ENCODE peak calls at places on chromosome 22, in seven cellular contexts. I, P, U, A, X, E and M are unnamed samples.

GRCh38 chr22:20520093-20520511 is 12.7 kb downstream of the MED15 start:
- DNase-seq in I (no peak), P (peak; percentile 64), U (peak; percentile 76), A (no peak), X (no peak), E (no peak), M (no peak)

GRCh38 chr22:41380993-41381328 is 781 bp upstream of the TEF start:
- DNase-seq in I (peak; percentile 98), P (peak; percentile 88), U (peak; percentile 67), A (no peak), X (no peak), E (peak; percentile 37), M (peak; percentile 94)

GRCh38 chr22:50674606-50675552 is 2.3 kb downstream of the SHANK3 start:
- DNase-seq in I (no peak), P (peak; percentile 26), U (no peak), A (no peak), X (no peak), E (no peak), M (no peak)

GRCh38 chr22:50304528-50305392 is 2.7 kb downstream of the PLXNB2 start:
- DNase-seq in I (peak; percentile 60), P (peak; percentile 62), U (no peak), A (no peak), X (no peak), E (no peak), M (no peak)

GRCh38 chr22:27435839-27436581 is 365.5 kb downstream of the MN1 start:
- DNase-seq in I (peak; percentile 78), P (peak; percentile 84), U (peak; percentile 34), A (peak; percentile 74), X (no peak), E (no peak), M (no peak)

GRCh38 chr22:38760477-38761201 is 4.8 kb upstream of the SUN2 start:
- DNase-seq in I (peak; percentile 15), P (peak; percentile 12), U (peak; percentile 47), A (no peak), X (no peak), E (no peak), M (no peak)

GRCh38 chr22:27851974-27852713 is 50.6 kb upstream of the MN1 start:
- DNase-seq in I (no peak), P (no peak), U (no peak), A (no peak), X (no peak), E (no peak), M (no peak)

GRCh38 chr22:41777749-41778395 is 22.6 kb upstream of the CCDC134 start:
- DNase-seq in I (no peak), P (no peak), U (no peak), A (no peak), X (no peak), E (no peak), M (no peak)

GRCh38 chr22:17672417-17672991 is 33.9 kb downstream of the BCL2L13 start:
- DNase-seq in I (peak; percentile 16), P (peak; percentile 81), U (no peak), A (no peak), X (no peak), E (no peak), M (no peak)

GRCh38 chr22:20324139-20324516 is 4.3 kb upstream of the DGCR6L start:
- DNase-seq in I (no peak), P (no peak), U (no peak), A (no peak), X (no peak), E (no peak), M (no peak)

GRCh38 chr22:38125038-38125610 is 14.6 kb upstream of the BAIAP2L2 start:
- DNase-seq in I (no peak), P (no peak), U (no peak), A (no peak), X (no peak), E (no peak), M (no peak)

GRCh38 chr22:29109853-29110252 is 37.0 kb downstream of the KREMEN1 start:
- DNase-seq in I (no peak), P (peak; percentile 23), U (no peak), A (no peak), X (no peak), E (no peak), M (no peak)

GRCh38 chr22:19043111-19044085 is 78.8 kb downstream of the DGCR2 start:
- DNase-seq in I (no peak), P (peak; percentile 15), U (no peak), A (no peak), X (peak; percentile 5), E (no peak), M (no peak)

GRCh38 chr22:38449776-38450175 is 5.2 kb downstream of the KCNJ4 start:
- DNase-seq in I (no peak), P (no peak), U (no peak), A (no peak), X (no peak), E (no peak), M (no peak)

GRCh38 chr22:38866024-38866398 is 6.0 kb downstream of the CBX6 start:
- DNase-seq in I (no peak), P (no peak), U (no peak), A (no peak), X (peak; percentile 12), E (no peak), M (no peak)

GRCh38 chr22:42283288-42284229 is 13.1 kb upstream of the TCF20 start:
- DNase-seq in I (no peak), P (peak; percentile 20), U (no peak), A (no peak), X (peak; percentile 21), E (no peak), M (no peak)

GRCh38 chr22:50118557-50119168 is 28.9 kb downstream of the MOV10L1 start:
- DNase-seq in I (peak; percentile 100), P (peak; percentile 99), U (peak; percentile 99), A (no peak), X (no peak), E (peak; percentile 15), M (peak; percentile 64)

GRCh38 chr22:40533712-40534378 is 102.7 kb downstream of the MRTFA start:
- DNase-seq in I (peak; percentile 47), P (peak; percentile 84), U (peak; percentile 69), A (no peak), X (no peak), E (peak; percentile 47), M (no peak)

GRCh38 chr22:44133901-44134511 is 46.7 kb upstream of the PARVG start:
- DNase-seq in I (peak; percentile 85), P (peak; percentile 96), U (peak; percentile 56), A (no peak), X (peak; percentile 37), E (no peak), M (peak; percentile 44)

GRCh38 chr22:35705141-35705540 is 12.5 kb upstream of the APOL5 start:
- DNase-seq in I (peak; percentile 75), P (peak; percentile 84), U (peak; percentile 85), A (no peak), X (no peak), E (no peak), M (peak; percentile 39)
- H3K4me3 ChIP-seq in I (no peak overlapping the region), P (no peak overlapping the region), U (no peak overlapping the region), A (no peak overlapping the region), X (no peak overlapping the region), E (no peak overlapping the region), M (no peak overlapping the region)

GRCh38 chr22:46546466-46547178 is 9.2 kb upstream of the CELSR1 start:
- DNase-seq in I (peak; percentile 65), P (peak; percentile 79), U (peak; percentile 24), A (peak; percentile 88), X (peak; percentile 74), E (no peak), M (no peak)
- TF ChIP-seq CTCF in I (no peak), P (no peak), U (no peak), A (no peak), X (no peak), E (no peak), M (no peak)

GRCh38 chr22:48778308-48779195 is 1049.1 kb downstream of the BRD1 start:
- DNase-seq in I (no peak), P (no peak), U (no peak), A (no peak), X (no peak), E (no peak), M (no peak)
- H3K4me3 ChIP-seq in I (no peak overlapping the region), P (no peak overlapping the region), U (no peak overlapping the region), A (no peak overlapping the region), X (no peak overlapping the region), E (no peak overlapping the region), M (no peak overlapping the region)

GRCh38 chr22:46797355-46797754 is 34.9 kb downstream of the TBC1D22A start:
- DNase-seq in I (peak; percentile 10), P (peak; percentile 29), U (peak; percentile 39), A (no peak), X (no peak), E (no peak), M (no peak)
- TF ChIP-seq CTCF in I (peak; percentile 19), P (peak; percentile 42), U (peak; percentile 68), A (peak; percentile 28), X (peak; percentile 7), E (peak; percentile 12), M (peak; percentile 22)

GRCh38 chr22:23210428-23211170 is 30.3 kb downstream of the BCR start:
- DNase-seq in I (no peak), P (no peak), U (no peak), A (no peak), X (no peak), E (no peak), M (no peak)
- H3K4me3 ChIP-seq in I (no peak overlapping the region), P (no peak overlapping the region), U (no peak overlapping the region), A (no peak overlapping the region), X (no peak overlapping the region), E (no peak overlapping the region), M (no peak overlapping the region)

GRCh38 chr22:36452473-36453265 is 28.8 kb downstream of the TXN2 start:
- DNase-seq in I (no peak), P (no peak), U (no peak), A (no peak), X (no peak), E (no peak), M (no peak)
- TF ChIP-seq CTCF in I (no peak), P (no peak), U (no peak), A (no peak), X (no peak), E (no peak), M (no peak)